ENCODE peak calls at places on chromosomes 13 and 19, in six cellular contexts. N, Z, O, J, K and C are unnamed samples.

GRCh38 chr13:38223093-38223492 is 126.6 kb upstream of the UFM1 start:
- DNase-seq in N (peak; percentile 11), Z (no peak), O (no peak), J (no peak), K (no peak), C (no peak)

GRCh38 chr13:49023441-49023840 is 47.7 kb downstream of the FNDC3A start:
- DNase-seq in N (peak; percentile 93), Z (no peak), O (no peak), J (no peak), K (peak; percentile 61), C (no peak)

GRCh38 chr19:54172764-54173699 is at the start of gene TMC4:
- DNase-seq in N (peak; percentile 95), Z (no peak), O (no peak), J (no peak), K (no peak), C (no peak)

GRCh38 chr19:41321600-41322270 is 11.8 kb downstream of the CCDC97 start:
- DNase-seq in N (peak; percentile 99), Z (no peak), O (no peak), J (no peak), K (no peak), C (no peak)

GRCh38 chr13:26759907-26760834 is at the start of gene GPR12:
- DNase-seq in N (peak; percentile 87), Z (no peak), O (no peak), J (no peak), K (no peak), C (no peak)

GRCh38 chr13:110055089-110055488 is 251.9 kb downstream of the COL4A1 start:
- DNase-seq in N (peak; percentile 21), Z (no peak), O (no peak), J (no peak), K (no peak), C (no peak)

GRCh38 chr13:25372275-25373081 is 704 bp downstream of the ATP8A2 start:
- DNase-seq in N (peak; percentile 62), Z (no peak), O (no peak), J (no peak), K (no peak), C (no peak)

GRCh38 chr19:51417107-51417806 is at the start of gene SIGLEC10:
- DNase-seq in N (no peak), Z (peak; percentile 44), O (no peak), J (no peak), K (no peak), C (no peak)

GRCh38 chr13:113195360-113195759 is 13.1 kb downstream of the PCID2 start:
- DNase-seq in N (no peak), Z (no peak), O (no peak), J (no peak), K (no peak), C (no peak)

GRCh38 chr13:106151056-106151699 is 384.3 kb downstream of the EFNB2 start:
- DNase-seq in N (peak; percentile 83), Z (no peak), O (peak; percentile 87), J (no peak), K (peak; percentile 73), C (peak; percentile 69)

GRCh38 chr13:51328488-51328887 is 11.0 kb upstream of the SERPINE3 start:
- DNase-seq in N (no peak), Z (no peak), O (no peak), J (no peak), K (no peak), C (peak; percentile 96)

GRCh38 chr19:35642312-35642711 is 767 bp downstream of the ETV2 start:
- DNase-seq in N (peak; percentile 57), Z (no peak), O (no peak), J (no peak), K (no peak), C (no peak)

GRCh38 chr19:54190942-54191670 is at the start of gene TSEN34:
- DNase-seq in N (peak; percentile 95), Z (peak; percentile 88), O (no peak), J (no peak), K (no peak), C (no peak)

GRCh38 chr19:16044746-16045145 is 31.5 kb upstream of the TPM4 start:
- DNase-seq in N (no peak), Z (no peak), O (no peak), J (no peak), K (no peak), C (no peak)

GRCh38 chr19:16041571-16042386 is 34.5 kb upstream of the TPM4 start:
- DNase-seq in N (peak; percentile 98), Z (peak; percentile 81), O (peak; percentile 65), J (no peak), K (no peak), C (no peak)

GRCh38 chr19:16043156-16043757 is 33.0 kb upstream of the TPM4 start:
- DNase-seq in N (no peak), Z (no peak), O (no peak), J (no peak), K (no peak), C (no peak)

GRCh38 chr19:16040642-16041041 is 35.7 kb upstream of the TPM4 start:
- DNase-seq in N (peak; percentile 61), Z (no peak), O (no peak), J (no peak), K (no peak), C (no peak)

DNA sequence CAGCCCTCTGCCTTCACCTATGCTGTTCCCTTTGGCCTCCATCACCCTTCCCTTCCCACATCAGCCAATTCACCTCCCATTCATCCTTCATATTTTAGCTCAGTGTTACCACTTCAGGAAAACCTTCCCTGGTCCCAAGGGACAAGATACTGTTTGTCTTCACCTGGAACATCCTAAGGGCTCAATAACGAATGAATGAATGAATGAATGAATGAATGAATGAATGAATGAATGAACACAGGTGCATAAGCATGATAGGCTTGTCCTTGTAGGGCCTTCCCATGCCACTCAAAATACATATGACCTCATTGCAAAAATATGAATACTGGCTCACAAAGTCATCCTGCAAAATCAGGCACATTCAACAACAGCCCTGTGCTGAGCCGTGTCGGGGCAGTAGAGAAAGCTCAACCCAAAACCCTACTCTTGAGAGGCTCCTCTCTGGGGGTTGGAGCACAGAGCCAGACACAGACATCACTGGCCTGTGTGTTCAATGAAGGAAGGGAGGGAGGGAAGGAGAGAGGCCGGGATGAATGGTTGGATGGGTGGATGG is 33.7 kb upstream of the TPM4 start:
- DNase-seq in N (peak; percentile 71), Z (no peak), O (no peak), J (no peak), K (no peak), C (no peak)
- H3K4me3 ChIP-seq in N (no peak overlapping the region), Z (no peak overlapping the region), O (no peak overlapping the region), J (no peak overlapping the region), K (no peak overlapping the region), C (no peak overlapping the region)

DNA sequence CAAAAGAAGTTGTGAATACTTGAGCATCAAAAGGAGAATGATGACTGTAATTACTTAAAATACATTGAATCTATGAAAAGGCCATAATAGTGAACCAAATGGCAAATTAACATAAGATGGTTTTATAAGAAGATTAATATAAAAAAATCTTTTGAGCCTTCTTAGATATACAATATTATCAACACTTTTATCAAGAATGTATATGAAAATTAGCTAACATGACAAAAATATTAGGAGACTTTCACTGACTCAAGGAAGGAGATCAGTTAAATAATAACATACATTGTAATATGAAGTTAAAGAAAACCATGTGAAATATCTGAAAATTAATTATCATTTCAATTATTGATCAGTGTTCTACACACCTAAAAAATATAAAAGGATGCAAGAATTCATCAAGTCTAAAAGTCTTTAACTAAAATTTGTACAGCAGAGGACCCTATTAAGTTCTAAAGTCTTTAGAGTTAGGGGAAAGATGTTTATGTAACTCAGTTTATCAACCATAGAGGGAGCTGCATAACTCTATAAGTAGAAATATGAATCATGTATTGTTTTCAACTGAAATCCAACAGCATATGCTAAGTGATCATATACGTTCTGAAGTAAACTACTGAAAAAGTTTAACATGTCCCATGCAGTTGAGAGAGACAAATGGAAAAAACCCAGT is 756.1 kb upstream of the MIR17HG start:
- DNase-seq in N (no peak), Z (no peak), O (no peak), J (no peak), K (no peak), C (no peak)
- TF ChIP-seq CTCF in N (no peak), Z (no peak), O (no peak), J (no peak), K (no peak), C (no peak)

GRCh38 chr19:750640-751423 is at the start of gene MISP:
- DNase-seq in N (no peak), Z (no peak), O (peak; percentile 92), J (no peak), K (no peak), C (no peak)
- H3K4me3 ChIP-seq in N (no peak within 1 kb of the TSS), Z (no peak within 1 kb of the TSS), O (peak within 1 kb of the TSS; percentile 62), J (no peak within 1 kb of the TSS), K (peak within 1 kb of the TSS; percentile 34), C (no peak within 1 kb of the TSS)

GRCh38 chr19:5891572-5891937 is 12.0 kb downstream of the NDUFA11 start:
- DNase-seq in N (peak; percentile 74), Z (no peak), O (no peak), J (no peak), K (no peak), C (no peak)

GRCh38 chr19:5893296-5893903 is 10.2 kb downstream of the NDUFA11 start:
- DNase-seq in N (peak; percentile 57), Z (no peak), O (no peak), J (no peak), K (no peak), C (no peak)

GRCh38 chr19:5891938-5892771 is 11.4 kb downstream of the NDUFA11 start:
- DNase-seq in N (peak; percentile 94), Z (no peak), O (no peak), J (no peak), K (no peak), C (no peak)

GRCh38 chr19:5893907-5894703 is 9.5 kb downstream of the NDUFA11 start:
- DNase-seq in N (peak; percentile 81), Z (peak; percentile 58), O (no peak), J (no peak), K (no peak), C (no peak)

GRCh38 chr19:5892772-5893275 is 10.8 kb downstream of the NDUFA11 start:
- DNase-seq in N (peak; percentile 46), Z (no peak), O (no peak), J (no peak), K (no peak), C (no peak)
- TF ChIP-seq CTCF in N (no peak), Z (no peak), O (peak; percentile 21), J (no peak), K (no peak), C (no peak)

DNA sequence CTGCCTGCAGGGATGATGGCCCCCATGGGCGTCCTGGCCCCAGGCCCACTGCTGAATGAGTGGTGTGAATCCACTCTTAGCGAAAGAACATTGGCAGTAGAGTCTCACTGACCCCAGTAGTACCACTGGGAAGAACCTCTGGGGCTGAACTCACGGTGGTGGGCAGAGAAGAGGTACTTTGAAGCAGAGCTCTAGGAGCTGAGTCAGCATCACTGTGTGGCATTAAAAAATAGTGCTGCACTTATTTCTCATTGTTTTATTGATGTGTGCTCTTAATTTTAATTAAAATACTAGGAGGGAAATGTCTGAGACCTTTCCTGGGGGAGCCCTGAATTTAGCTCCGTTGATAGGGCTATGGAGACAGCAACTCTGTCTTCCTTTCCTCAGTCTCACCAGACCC is 61.3 kb downstream of the CBY2 start:
- DNase-seq in N (no peak), Z (no peak), O (no peak), J (no peak), K (no peak), C (no peak)
- H3K4me3 ChIP-seq in N (no peak overlapping the region), Z (no peak overlapping the region), O (no peak overlapping the region), J (no peak overlapping the region), K (no peak overlapping the region), C (no peak overlapping the region)

GRCh38 chr13:98827449-98827848 is 75.0 kb upstream of the SLC15A1 start:
- DNase-seq in N (no peak), Z (no peak), O (no peak), J (no peak), K (no peak), C (no peak)
- TF ChIP-seq CTCF in N (no peak), Z (no peak), O (no peak), J (no peak), K (peak; percentile 18), C (no peak)